ENCODE peak calls at places on chromosomes 4 and X, in five cellular contexts. D is mesenchymal stem cell, I is H1, Z is H9, J is neuronal stem cell. E is an unnamed sample. For H3K9me3, the result is how much of the 10 kb centered on the place peaks cover.

GRCh38 chr4:122827258-122827887 is 742 bp downstream of the FGF2 start:
- DNase-seq in J (peak), Z (no peak), D (peak), I (no peak), E (peak)

GRCh38 chrX:29617276-29617675 is 598.1 kb upstream of the MAGEB2 start:
- DNase-seq in D (peak), I (no peak), J (no peak), Z (no peak), E (no peak)

GRCh38 chrX:37609727-37610126 is 38.3 kb downstream of the LANCL3 start:
- DNase-seq in J (no peak), Z (no peak), D (no peak), I (no peak), E (no peak)

GRCh38 chr4:153488006-153488718 is 22.0 kb downstream of the TMEM131L start:
- DNase-seq in Z (no peak), J (no peak), D (no peak), I (peak), E (no peak)

GRCh38 chr4:25914670-25915358 is 794 bp downstream of the SMIM20 start:
- DNase-seq in I (no peak), J (no peak), Z (no peak), D (no peak), E (no peak)

GRCh38 chr4:128517739-128518510 is 230.3 kb upstream of the PGRMC2 start:
- DNase-seq in I (no peak), J (peak), D (peak), Z (no peak), E (peak)

GRCh38 chr4:15656038-15656470 is 897 bp upstream of the FBXL5 start:
- DNase-seq in D (no peak), I (peak), Z (peak), J (peak), E (no peak)

GRCh38 chr4:147360301-147360700 is 120.6 kb upstream of the EDNRA start:
- DNase-seq in J (no peak), I (no peak), Z (no peak), D (peak), E (no peak)

GRCh38 chrX:130295519-130296314 is 27.0 kb upstream of the ZNF280C start:
- DNase-seq in Z (no peak), J (no peak), D (peak), I (no peak), E (no peak)

GRCh38 chr4:60657802-60658201 is 542.3 kb upstream of the ADGRL3 start:
- DNase-seq in I (no peak), J (no peak), Z (no peak), D (peak), E (no peak)

GRCh38 chr4:12120968-12121367 is 692.3 kb upstream of the HS3ST1 start:
- DNase-seq in J (no peak), I (no peak), Z (no peak), D (no peak), E (no peak)
- H3K9me3 ChIP-seq in J (under half), I (under half), Z (under half), D (under half), E (under half)

DNA sequence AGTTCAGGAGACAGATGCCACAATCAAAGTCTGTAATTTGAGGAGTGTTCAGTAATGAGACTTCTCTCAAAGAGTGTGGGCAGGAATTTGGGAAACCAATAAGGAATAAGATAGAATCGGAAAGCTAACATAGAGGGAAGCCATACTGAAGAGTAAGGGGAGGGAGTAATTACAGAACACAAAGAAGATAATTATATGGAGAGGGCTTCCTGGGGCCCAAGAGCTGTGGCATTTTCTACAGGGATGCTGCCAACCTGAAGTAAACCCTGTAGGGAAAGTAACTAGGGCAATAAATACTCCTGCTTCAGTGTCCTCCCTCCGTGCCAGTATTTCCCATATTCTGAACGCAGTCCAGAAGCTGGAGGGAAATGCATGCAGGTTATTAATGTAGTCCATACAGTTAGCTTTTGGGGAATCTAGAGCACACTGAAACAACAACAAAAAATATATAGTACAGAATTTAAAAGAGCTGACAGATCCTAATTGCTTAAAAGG is 48.2 kb downstream of the CXXC4 start:
- DNase-seq in J (no peak), D (no peak), Z (no peak), I (no peak), E (no peak)
- H2BK12ac ChIP-seq in J (no peak), D (no peak), Z (no peak), I (no peak), E (no peak)

DNA sequence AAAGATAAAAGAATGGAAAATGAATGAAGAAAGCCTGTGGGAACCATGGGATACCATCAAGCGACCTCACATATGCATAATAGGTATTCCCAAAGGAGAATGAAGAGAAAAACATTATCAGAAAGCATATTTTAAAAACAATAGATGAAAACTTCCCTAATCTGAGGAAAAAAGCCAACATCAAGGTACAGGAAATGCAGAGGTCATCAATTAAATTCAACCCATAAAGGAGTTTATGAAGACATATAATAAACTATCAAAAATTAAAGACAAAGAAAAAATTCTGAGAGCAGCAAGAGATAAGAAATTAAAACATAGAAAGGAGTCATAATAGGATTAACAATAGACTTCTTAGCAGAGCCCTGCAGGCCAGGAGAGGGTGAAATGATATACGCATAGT is 397.5 kb downstream of the GPM6A start:
- DNase-seq in D (no peak), I (no peak), Z (no peak), J (no peak), E (no peak)
- H3K9me3 ChIP-seq in D (under half), I (under half), Z (under half), J (under half), E (under half)

DNA sequence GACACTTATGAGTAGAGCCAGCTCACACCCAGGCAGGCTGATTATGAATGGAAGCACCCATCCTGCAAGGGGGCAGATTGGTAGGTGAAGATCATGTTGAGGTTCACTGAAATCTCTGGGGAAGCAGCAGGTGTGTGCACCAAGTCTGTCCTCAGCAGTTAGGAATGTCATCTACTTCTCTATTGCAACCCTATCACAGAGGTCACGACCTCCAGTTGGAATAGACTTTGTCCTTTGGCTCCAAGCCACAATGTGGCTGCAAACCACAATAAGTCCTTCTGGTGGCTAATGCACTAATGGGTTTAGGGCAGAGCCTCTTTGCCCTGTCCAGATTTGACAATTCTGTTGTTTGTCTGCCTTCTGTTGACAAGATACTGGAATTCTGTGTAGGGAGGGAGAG is 1056.7 kb downstream of the PCDH19 start:
- DNase-seq in I (no peak), Z (no peak), D (no peak), J (no peak), E (no peak)
- H2BK12ac ChIP-seq in I (no peak), Z (no peak), D (no peak), J (no peak), E (no peak)

GRCh38 chr4:53693408-53693807 is 102.1 kb upstream of the LNX1 start:
- DNase-seq in D (no peak), J (no peak), Z (no peak), I (no peak), E (no peak)

GRCh38 chr4:53693909-53694308 is 102.6 kb upstream of the LNX1 start:
- DNase-seq in Z (no peak), D (no peak), I (no peak), J (no peak), E (peak)

GRCh38 chr4:53696956-53697685 is 105.8 kb upstream of the LNX1 start:
- DNase-seq in I (no peak), D (no peak), Z (no peak), J (no peak), E (no peak)

GRCh38 chr4:53694666-53695065 is 103.4 kb upstream of the LNX1 start:
- DNase-seq in I (no peak), J (no peak), Z (no peak), D (no peak), E (peak)

GRCh38 chr4:53695540-53696463 is 104.5 kb upstream of the LNX1 start:
- DNase-seq in D (no peak), Z (no peak), J (no peak), I (no peak), E (peak)
- H3K9me3 ChIP-seq in D (under half), Z (under half), J (under half), I (under half), E (under half)

GRCh38 chr4:156473175-156473574 is 498.4 kb downstream of the PDGFC start:
- DNase-seq in I (no peak), D (no peak), Z (no peak), J (no peak), E (no peak)
- H2BK12ac ChIP-seq in I (no peak), D (no peak), Z (no peak), J (no peak), E (no peak)